ENCODE peak calls at places on chromosomes 11 and 22, in nine cellular contexts. One of them, this sample, is unnamed.

GRCh38 chr22:44245867-44246266 is 65.1 kb downstream of the PARVG start:
- DNase-seq in islet precursor cell: no peak
- DNase-seq in pons: no peak
- DNase-seq in HCT116: no peak
- DNase-seq in NCI-H748 treated with DMSO at 0.1 percent for 48 hours: no peak
- DNase-seq in lower lobe of right lung: no peak
- DNase-seq in NCI-H510A treated with DMSO at 0.1 percent for 48 hours: no peak
- DNase-seq in GM20000: no peak
- DNase-seq in sciatic nerve: no peak
- DNase-seq in this sample: peak

GRCh38 chr11:65013130-65013691 is 749 bp upstream of the ARL2 start:
- DNase-seq in lower lobe of right lung: peak
- DNase-seq in pons: no peak
- DNase-seq in GM20000: peak
- DNase-seq in sciatic nerve: peak
- DNase-seq in islet precursor cell: peak
- DNase-seq in HCT116: no peak
- DNase-seq in NCI-H510A treated with DMSO at 0.1 percent for 48 hours: peak
- DNase-seq in NCI-H748 treated with DMSO at 0.1 percent for 48 hours: no peak
- DNase-seq in this sample: peak

GRCh38 chr22:32854351-32854804 is 52.9 kb downstream of the TIMP3 start:
- DNase-seq in islet precursor cell: no peak
- DNase-seq in HCT116: no peak
- DNase-seq in NCI-H748 treated with DMSO at 0.1 percent for 48 hours: no peak
- DNase-seq in pons: no peak
- DNase-seq in sciatic nerve: no peak
- DNase-seq in lower lobe of right lung: no peak
- DNase-seq in NCI-H510A treated with DMSO at 0.1 percent for 48 hours: no peak
- DNase-seq in GM20000: no peak
- DNase-seq in this sample: no peak

GRCh38 chr22:20844055-20845037 is 14.3 kb downstream of the PI4KA start:
- DNase-seq in pons: no peak
- DNase-seq in NCI-H510A treated with DMSO at 0.1 percent for 48 hours: no peak
- DNase-seq in GM20000: no peak
- DNase-seq in HCT116: no peak
- DNase-seq in islet precursor cell: no peak
- DNase-seq in sciatic nerve: no peak
- DNase-seq in lower lobe of right lung: no peak
- DNase-seq in NCI-H748 treated with DMSO at 0.1 percent for 48 hours: no peak
- DNase-seq in this sample: no peak

GRCh38 chr11:71267807-71268421 is 15.5 kb upstream of the SHANK2 start:
- DNase-seq in lower lobe of right lung: no peak
- DNase-seq in GM20000: no peak
- DNase-seq in sciatic nerve: no peak
- DNase-seq in HCT116: no peak
- DNase-seq in NCI-H748 treated with DMSO at 0.1 percent for 48 hours: no peak
- DNase-seq in NCI-H510A treated with DMSO at 0.1 percent for 48 hours: no peak
- DNase-seq in pons: no peak
- DNase-seq in islet precursor cell: peak
- DNase-seq in this sample: no peak

GRCh38 chr11:75029836-75030631 is 41.3 kb downstream of the NEU3 start:
- DNase-seq in pons: no peak
- DNase-seq in lower lobe of right lung: no peak
- DNase-seq in GM20000: no peak
- DNase-seq in NCI-H748 treated with DMSO at 0.1 percent for 48 hours: no peak
- DNase-seq in islet precursor cell: peak
- DNase-seq in HCT116: no peak
- DNase-seq in sciatic nerve: no peak
- DNase-seq in NCI-H510A treated with DMSO at 0.1 percent for 48 hours: no peak
- DNase-seq in this sample: peak

GRCh38 chr11:1933416-1934325 is 13.5 kb upstream of the MRPL23 start:
- DNase-seq in GM20000: no peak
- DNase-seq in lower lobe of right lung: no peak
- DNase-seq in islet precursor cell: no peak
- DNase-seq in NCI-H748 treated with DMSO at 0.1 percent for 48 hours: no peak
- DNase-seq in NCI-H510A treated with DMSO at 0.1 percent for 48 hours: no peak
- DNase-seq in sciatic nerve: peak
- DNase-seq in HCT116: no peak
- DNase-seq in pons: no peak
- DNase-seq in this sample: no peak

GRCh38 chr11:122808494-122808893 is 29.8 kb upstream of the CRTAM start:
- DNase-seq in pons: no peak
- DNase-seq in lower lobe of right lung: no peak
- DNase-seq in GM20000: peak
- DNase-seq in islet precursor cell: peak
- DNase-seq in NCI-H510A treated with DMSO at 0.1 percent for 48 hours: no peak
- DNase-seq in HCT116: no peak
- DNase-seq in sciatic nerve: no peak
- DNase-seq in NCI-H748 treated with DMSO at 0.1 percent for 48 hours: no peak
- DNase-seq in this sample: no peak

GRCh38 chr22:35892192-35892591 is 136.4 kb downstream of the RBFOX2 start:
- DNase-seq in GM20000: no peak
- DNase-seq in HCT116: no peak
- DNase-seq in lower lobe of right lung: no peak
- DNase-seq in islet precursor cell: no peak
- DNase-seq in NCI-H510A treated with DMSO at 0.1 percent for 48 hours: no peak
- DNase-seq in pons: no peak
- DNase-seq in sciatic nerve: no peak
- DNase-seq in NCI-H748 treated with DMSO at 0.1 percent for 48 hours: no peak
- DNase-seq in this sample: no peak

GRCh38 chr11:95536049-95536448 is 253.5 kb downstream of the FAM76B start:
- DNase-seq in sciatic nerve: no peak
- DNase-seq in NCI-H748 treated with DMSO at 0.1 percent for 48 hours: no peak
- DNase-seq in pons: no peak
- DNase-seq in lower lobe of right lung: no peak
- DNase-seq in GM20000: no peak
- DNase-seq in islet precursor cell: no peak
- DNase-seq in NCI-H510A treated with DMSO at 0.1 percent for 48 hours: no peak
- DNase-seq in HCT116: no peak
- DNase-seq in this sample: no peak

GRCh38 chr11:33997473-33998347 is 53.8 kb upstream of the CAPRIN1 start:
- DNase-seq in lower lobe of right lung: no peak
- DNase-seq in sciatic nerve: no peak
- DNase-seq in islet precursor cell: peak
- DNase-seq in HCT116: no peak
- DNase-seq in NCI-H748 treated with DMSO at 0.1 percent for 48 hours: no peak
- DNase-seq in GM20000: no peak
- DNase-seq in NCI-H510A treated with DMSO at 0.1 percent for 48 hours: no peak
- DNase-seq in pons: peak
- DNase-seq in this sample: no peak

GRCh38 chr11:26949846-26950245 is 44.1 kb upstream of the FIBIN start:
- DNase-seq in GM20000: no peak
- DNase-seq in HCT116: no peak
- DNase-seq in NCI-H748 treated with DMSO at 0.1 percent for 48 hours: no peak
- DNase-seq in pons: no peak
- DNase-seq in islet precursor cell: no peak
- DNase-seq in sciatic nerve: no peak
- DNase-seq in NCI-H510A treated with DMSO at 0.1 percent for 48 hours: no peak
- DNase-seq in lower lobe of right lung: no peak
- DNase-seq in this sample: no peak

GRCh38 chr11:12864316-12865156 is 144.6 kb upstream of the RASSF10 start:
- DNase-seq in sciatic nerve: no peak
- DNase-seq in islet precursor cell: peak
- DNase-seq in HCT116: no peak
- DNase-seq in lower lobe of right lung: no peak
- DNase-seq in GM20000: no peak
- DNase-seq in pons: peak
- DNase-seq in NCI-H510A treated with DMSO at 0.1 percent for 48 hours: peak
- DNase-seq in NCI-H748 treated with DMSO at 0.1 percent for 48 hours: peak
- DNase-seq in this sample: peak

GRCh38 chr11:47950396-47950795 is 30.0 kb upstream of the PTPRJ start:
- DNase-seq in HCT116: no peak
- DNase-seq in lower lobe of right lung: peak
- DNase-seq in GM20000: no peak
- DNase-seq in pons: no peak
- DNase-seq in sciatic nerve: no peak
- DNase-seq in NCI-H748 treated with DMSO at 0.1 percent for 48 hours: no peak
- DNase-seq in NCI-H510A treated with DMSO at 0.1 percent for 48 hours: no peak
- DNase-seq in islet precursor cell: no peak
- DNase-seq in this sample: no peak

GRCh38 chr11:133893381-133893780 is 48.1 kb upstream of the SPATA19 start:
- DNase-seq in sciatic nerve: no peak
- DNase-seq in pons: no peak
- DNase-seq in HCT116: no peak
- DNase-seq in lower lobe of right lung: no peak
- DNase-seq in NCI-H510A treated with DMSO at 0.1 percent for 48 hours: no peak
- DNase-seq in GM20000: no peak
- DNase-seq in islet precursor cell: no peak
- DNase-seq in NCI-H748 treated with DMSO at 0.1 percent for 48 hours: no peak
- DNase-seq in this sample: no peak

GRCh38 chr11:58757449-58757848 is 25.7 kb upstream of the GLYAT start:
- DNase-seq in lower lobe of right lung: no peak
- DNase-seq in sciatic nerve: no peak
- DNase-seq in pons: no peak
- DNase-seq in NCI-H748 treated with DMSO at 0.1 percent for 48 hours: no peak
- DNase-seq in NCI-H510A treated with DMSO at 0.1 percent for 48 hours: no peak
- DNase-seq in HCT116: no peak
- DNase-seq in GM20000: no peak
- DNase-seq in islet precursor cell: no peak
- DNase-seq in this sample: no peak

GRCh38 chr22:39631381-39631780 is 60.8 kb downstream of the CACNA1I start:
- DNase-seq in NCI-H510A treated with DMSO at 0.1 percent for 48 hours: no peak
- DNase-seq in lower lobe of right lung: no peak
- DNase-seq in pons: no peak
- DNase-seq in islet precursor cell: no peak
- DNase-seq in HCT116: no peak
- DNase-seq in sciatic nerve: no peak
- DNase-seq in GM20000: no peak
- DNase-seq in NCI-H748 treated with DMSO at 0.1 percent for 48 hours: no peak
- DNase-seq in this sample: no peak

GRCh38 chr11:62001450-62002178 is 34.2 kb upstream of the FTH1 start:
- DNase-seq in islet precursor cell: no peak
- DNase-seq in NCI-H510A treated with DMSO at 0.1 percent for 48 hours: no peak
- DNase-seq in pons: no peak
- DNase-seq in HCT116: no peak
- DNase-seq in lower lobe of right lung: no peak
- DNase-seq in GM20000: no peak
- DNase-seq in NCI-H748 treated with DMSO at 0.1 percent for 48 hours: no peak
- DNase-seq in sciatic nerve: no peak
- DNase-seq in this sample: peak

GRCh38 chr11:76792505-76793264 is 9.5 kb downstream of the TSKU start:
- DNase-seq in lower lobe of right lung: no peak
- DNase-seq in GM20000: no peak
- DNase-seq in pons: no peak
- DNase-seq in NCI-H748 treated with DMSO at 0.1 percent for 48 hours: no peak
- DNase-seq in sciatic nerve: no peak
- DNase-seq in NCI-H510A treated with DMSO at 0.1 percent for 48 hours: no peak
- DNase-seq in HCT116: no peak
- DNase-seq in islet precursor cell: peak
- DNase-seq in this sample: no peak

GRCh38 chr11:17611503-17612220 is 64.6 kb downstream of the OTOG start:
- DNase-seq in NCI-H510A treated with DMSO at 0.1 percent for 48 hours: no peak
- DNase-seq in pons: no peak
- DNase-seq in lower lobe of right lung: peak
- DNase-seq in NCI-H748 treated with DMSO at 0.1 percent for 48 hours: no peak
- DNase-seq in sciatic nerve: no peak
- DNase-seq in HCT116: no peak
- DNase-seq in GM20000: no peak
- DNase-seq in islet precursor cell: peak
- DNase-seq in this sample: no peak

GRCh38 chr11:26286472-26287066 is 45.4 kb upstream of the ANO3 start:
- DNase-seq in GM20000: no peak
- DNase-seq in pons: no peak
- DNase-seq in NCI-H748 treated with DMSO at 0.1 percent for 48 hours: no peak
- DNase-seq in HCT116: no peak
- DNase-seq in lower lobe of right lung: no peak
- DNase-seq in sciatic nerve: no peak
- DNase-seq in islet precursor cell: peak
- DNase-seq in NCI-H510A treated with DMSO at 0.1 percent for 48 hours: peak
- DNase-seq in this sample: no peak

GRCh38 chr11:27013741-27014415 is 20.0 kb downstream of the FIBIN start:
- DNase-seq in NCI-H748 treated with DMSO at 0.1 percent for 48 hours: no peak
- DNase-seq in NCI-H510A treated with DMSO at 0.1 percent for 48 hours: no peak
- DNase-seq in sciatic nerve: no peak
- DNase-seq in HCT116: no peak
- DNase-seq in lower lobe of right lung: no peak
- DNase-seq in islet precursor cell: no peak
- DNase-seq in GM20000: no peak
- DNase-seq in pons: no peak
- DNase-seq in this sample: no peak

GRCh38 chr11:70278994-70279393 is 8.5 kb downstream of the PPFIA1 start:
- DNase-seq in pons: no peak
- DNase-seq in NCI-H510A treated with DMSO at 0.1 percent for 48 hours: no peak
- DNase-seq in islet precursor cell: no peak
- DNase-seq in sciatic nerve: no peak
- DNase-seq in GM20000: no peak
- DNase-seq in NCI-H748 treated with DMSO at 0.1 percent for 48 hours: no peak
- DNase-seq in HCT116: no peak
- DNase-seq in lower lobe of right lung: no peak
- DNase-seq in this sample: no peak

GRCh38 chr22:46678003-46678657 is 57.9 kb downstream of the GRAMD4 start:
- DNase-seq in NCI-H748 treated with DMSO at 0.1 percent for 48 hours: no peak
- DNase-seq in pons: no peak
- DNase-seq in GM20000: no peak
- DNase-seq in NCI-H510A treated with DMSO at 0.1 percent for 48 hours: no peak
- DNase-seq in HCT116: no peak
- DNase-seq in islet precursor cell: no peak
- DNase-seq in sciatic nerve: no peak
- DNase-seq in lower lobe of right lung: no peak
- DNase-seq in this sample: no peak

GRCh38 chr11:46039990-46040389 is 81.3 kb downstream of the PHF21A start:
- DNase-seq in lower lobe of right lung: no peak
- DNase-seq in pons: no peak
- DNase-seq in islet precursor cell: no peak
- DNase-seq in sciatic nerve: no peak
- DNase-seq in GM20000: no peak
- DNase-seq in HCT116: no peak
- DNase-seq in NCI-H748 treated with DMSO at 0.1 percent for 48 hours: no peak
- DNase-seq in NCI-H510A treated with DMSO at 0.1 percent for 48 hours: no peak
- DNase-seq in this sample: no peak

This sample was measured in mucosa of gallbladder.